ENCODE peak calls at places on chromosomes 13 and 19, in six cellular contexts. W is SW 1271; S is stimulated activated CD4-positive, alpha-beta T cell treated with anti-CD3 and anti-CD28 coated beads, Interleukin-4, amount 100 ng/mL, for 1 hour; K is left ventricle myocardium inferior; A is BJ; Y is Right ventricle myocardium superior. N is an unnamed sample.

GRCh38 chr13:40186636-40187323 is 479.7 kb downstream of the FOXO1 start:
- DNase-seq in W (no peak), S (no peak), K (no peak), A (no peak), Y (no peak), N (no peak)

GRCh38 chr19:16587031-16588023 is 15.1 kb upstream of the SLC35E1 start:
- DNase-seq in W (no peak), S (peak), K (no peak), A (no peak), Y (peak), N (peak)

GRCh38 chr19:33864311-33864850 is 67.7 kb downstream of the KCTD15 start:
- DNase-seq in W (no peak), S (no peak), K (no peak), A (no peak), Y (no peak), N (no peak)

GRCh38 chr13:104641309-104641708 is 1575.1 kb upstream of the SLC10A2 start:
- DNase-seq in W (no peak), S (no peak), K (no peak), A (no peak), Y (no peak), N (no peak)

GRCh38 chr13:35630551-35631275 is 154.2 kb upstream of the MAB21L1 start:
- DNase-seq in W (peak), S (no peak), K (no peak), A (no peak), Y (no peak), N (no peak)

GRCh38 chr19:2523630-2524311 is 47.8 kb downstream of the GADD45B start:
- DNase-seq in W (no peak), S (no peak), K (no peak), A (no peak), Y (no peak), N (no peak)

GRCh38 chr19:21812448-21812847 is 23.5 kb downstream of the ZNF43 start:
- DNase-seq in W (no peak), S (no peak), K (no peak), A (no peak), Y (no peak), N (no peak)

GRCh38 chr19:2254052-2254872 is 2.0 kb downstream of the JSRP1 start:
- DNase-seq in W (no peak), S (no peak), K (no peak), A (no peak), Y (no peak), N (no peak)

GRCh38 chr19:8640402-8641004 is 10.1 kb downstream of the NFILZ start:
- DNase-seq in W (no peak), S (no peak), K (peak), A (no peak), Y (peak), N (no peak)

N was measured in stimulated activated naive CD4-positive, alpha-beta T cell treated with Interleukin-2 at 50 U/mL for 16 hours.